ENCODE peak calls at places on chromosomes 5 and 9, in five cellular contexts. R is SK-N-SH, X is EH, K is NCI-H1092 treated with DMSO at 0.1 percent for 48 hours, H is NCI-H1694 treated with DMSO at 0.1 percent for 48 hours. N is an unnamed sample.

GRCh38 chr5:69368458-69369368 is 607 bp downstream of the AK6 start:
- DNase-seq in K (peak; percentile 32), X (peak; percentile 3), H (peak; percentile 27), R (peak; percentile 46), N (peak; percentile 47)

GRCh38 chr5:60521379-60522298 is 178.3 kb downstream of the DEPDC1B start:
- DNase-seq in R (no peak), K (no peak), X (no peak), H (no peak), N (no peak)

GRCh38 chr9:14417230-14417629 is 103.3 kb upstream of the NFIB start:
- DNase-seq in H (no peak), R (no peak), K (no peak), X (peak; percentile 19), N (peak; percentile 72)

GRCh38 chr5:161094411-161094810 is 242.4 kb upstream of the ATP10B start:
- DNase-seq in X (no peak), H (no peak), R (no peak), K (no peak), N (peak; percentile 74)

GRCh38 chr5:131530706-131531331 is 104.2 kb downstream of the RAPGEF6 start:
- DNase-seq in H (no peak), K (peak; percentile 61), R (no peak), X (no peak), N (peak; percentile 33)

GRCh38 chr5:176776916-176777315 is 33.4 kb upstream of the UNC5A start:
- DNase-seq in H (no peak), R (no peak), K (no peak), X (no peak), N (no peak)

GRCh38 chr5:172868924-172869565 is 35.0 kb downstream of the ERGIC1 start:
- DNase-seq in R (peak; percentile 39), H (no peak), K (no peak), X (peak; percentile 97), N (peak; percentile 94)

GRCh38 chr5:930853-931252 is 38.2 kb downstream of the TRIP13 start:
- DNase-seq in X (no peak), H (no peak), R (no peak), K (no peak), N (no peak)

GRCh38 chr5:9507974-9508373 is 37.9 kb downstream of the SEMA5A start:
- DNase-seq in K (no peak), R (no peak), X (peak; percentile 84), H (no peak), N (peak; percentile 87)

GRCh38 chr5:95861221-95861857 is 38.8 kb upstream of the GLRX start:
- DNase-seq in H (no peak), R (no peak), K (peak; percentile 18), X (peak; percentile 100), N (peak; percentile 100)

GRCh38 chr9:87343816-87344438 is 153.7 kb upstream of the DAPK1 start:
- DNase-seq in K (no peak), R (no peak), X (peak; percentile 45), H (no peak), N (peak; percentile 27)

GRCh38 chr5:16615737-16616535 is 861 bp downstream of the RETREG1 start:
- DNase-seq in H (no peak), R (peak; percentile 21), X (no peak), K (peak; percentile 21), N (no peak)

GRCh38 chr5:65364907-65365306 is 116.8 kb downstream of the ADAMTS6 start:
- DNase-seq in R (no peak), X (no peak), K (peak; percentile 54), H (no peak), N (peak; percentile 65)

GRCh38 chr9:22170162-22170932 is 161.2 kb upstream of the CDKN2B start:
- DNase-seq in K (no peak), R (no peak), H (no peak), X (peak; percentile 60), N (peak; percentile 72)

GRCh38 chr5:127072861-127073846 is at the start of gene C5orf63:
- DNase-seq in R (peak; percentile 86), H (no peak), K (peak; percentile 71), X (peak; percentile 35), N (peak; percentile 27)

GRCh38 chr5:148998174-148998797 is 64.6 kb downstream of the SH3TC2 start:
- DNase-seq in H (peak; percentile 40), X (peak; percentile 75), R (peak; percentile 38), K (peak; percentile 22), N (peak; percentile 69)

GRCh38 chr5:1652873-1653707 is 129.3 kb upstream of the LPCAT1 start:
- DNase-seq in R (no peak), H (peak; percentile 20), K (no peak), X (peak; percentile 41), N (no peak)

GRCh38 chr9:114803886-114804285 is 2.0 kb downstream of the TNFSF15 start:
- DNase-seq in H (no peak), K (no peak), X (peak; percentile 53), R (no peak), N (peak; percentile 41)

GRCh38 chr9:68844623-68845612 is 139.9 kb downstream of the PIP5K1B start:
- DNase-seq in K (peak; percentile 23), R (peak; percentile 12), X (peak; percentile 26), H (peak; percentile 2), N (peak; percentile 5)

GRCh38 chr5:125835293-125836172 is 587.7 kb upstream of the GRAMD2B start:
- DNase-seq in H (no peak), K (no peak), X (peak; percentile 7), R (peak; percentile 41), N (peak; percentile 30)

GRCh38 chr5:87526131-87526530 is 113.4 kb upstream of the CCNH start:
- DNase-seq in X (no peak), H (no peak), R (no peak), K (no peak), N (peak; percentile 14)

GRCh38 chr5:154652746-154653417 is 102.3 kb upstream of the LARP1 start:
- DNase-seq in K (no peak), H (no peak), R (no peak), X (peak; percentile 12), N (peak; percentile 11)

GRCh38 chr5:82334856-82335255 is 56.7 kb upstream of the RPS23 start:
- DNase-seq in K (no peak), R (no peak), X (peak; percentile 98), H (no peak), N (peak; percentile 92)

GRCh38 chr5:151670953-151671636 is 15.6 kb downstream of the SPARC start:
- DNase-seq in X (peak; percentile 71), H (no peak), R (no peak), K (no peak), N (peak; percentile 61)

GRCh38 chr5:135345945-135346731 is 52.9 kb downstream of the MACROH2A1 start:
- DNase-seq in X (no peak), K (no peak), R (no peak), H (no peak), N (no peak)

GRCh38 chr9:94175669-94176068 is 83.4 kb upstream of the ZNF169 start:
- DNase-seq in H (no peak), K (no peak), R (no peak), X (no peak), N (peak; percentile 79)

N was measured in iris pigment epithelial cell.